ENCODE peak calls at places on chromosomes 3 and 15, in four cellular contexts. Y is HCT116, E is K562, W is HepG2. C is an unnamed sample.

GRCh38 chr3:192090586-192090985 is 629.6 kb downstream of the PYDC2 start:
- DNase-seq in Y (peak), E (no peak), W (peak), C (no peak)

GRCh38 chr3:133136114-133137041 is 98.2 kb downstream of the TMEM108 start:
- DNase-seq in Y (no peak), W (no peak), E (no peak), C (no peak)

GRCh38 chr3:153171918-153172317 is 9.9 kb downstream of the RAP2B start:
- DNase-seq in E (no peak), Y (no peak), W (no peak), C (no peak)

GRCh38 chr3:180324791-180325190 is 277.2 kb upstream of the TTC14 start:
- DNase-seq in Y (no peak), W (no peak), E (no peak), C (no peak)

GRCh38 chr3:157086775-157087174 is 73.2 kb downstream of the CCNL1 start:
- DNase-seq in Y (no peak), W (no peak), E (no peak), C (no peak)

GRCh38 chr3:196127308-196128040 is 45.6 kb upstream of the TFRC start:
- DNase-seq in E (peak), W (no peak), Y (no peak), C (no peak)

GRCh38 chr3:126199256-126199655 is 18.9 kb upstream of the ALDH1L1 start:
- DNase-seq in E (no peak), Y (no peak), W (no peak), C (no peak)

GRCh38 chr15:101635944-101636727 is 16.0 kb downstream of the TM2D3 start:
- DNase-seq in W (no peak), E (no peak), Y (no peak), C (no peak)

GRCh38 chr3:171791695-171792082 is 18.6 kb downstream of the PLD1 start:
- DNase-seq in Y (no peak), E (no peak), W (peak), C (no peak)

GRCh38 chr3:143119009-143119914 is at the start of gene CHST2:
- DNase-seq in W (no peak), Y (no peak), E (peak), C (no peak)

GRCh38 chr3:127354761-127355160 is 66.9 kb upstream of the PRR20G start:
- DNase-seq in E (no peak), W (no peak), Y (no peak), C (no peak)

GRCh38 chr15:29805708-29806104 is 16.6 kb downstream of the TJP1 start:
- DNase-seq in E (no peak), W (no peak), Y (no peak), C (no peak)

GRCh38 chr15:101394056-101394630 is 95.4 kb downstream of the PCSK6 start:
- DNase-seq in E (no peak), W (no peak), Y (no peak), C (no peak)

GRCh38 chr3:159273608-159274007 is 471.8 kb downstream of the MFSD1 start:
- DNase-seq in E (peak), W (peak), Y (no peak), C (no peak)

GRCh38 chr3:55782806-55783205 is 295.7 kb upstream of the WNT5A start:
- DNase-seq in Y (no peak), E (no peak), W (no peak), C (no peak)

GRCh38 chr15:60208708-60209107 is 189.1 kb downstream of the ANXA2 start:
- DNase-seq in Y (no peak), W (no peak), E (no peak), C (no peak)

GRCh38 chr15:93044301-93045190 is 44.5 kb downstream of the RGMA start:
- DNase-seq in E (no peak), Y (no peak), W (no peak), C (no peak)

GRCh38 chr15:92846716-92847115 is 53.4 kb upstream of the CHD2 start:
- DNase-seq in W (no peak), Y (no peak), E (no peak), C (no peak)

GRCh38 chr15:101139986-101140696 is 111.7 kb downstream of the CHSY1 start:
- DNase-seq in E (no peak), W (no peak), Y (no peak), C (no peak)

GRCh38 chr3:100516843-100517242 is 24.4 kb downstream of the TMEM45A start:
- DNase-seq in W (no peak), Y (no peak), E (no peak), C (no peak)

GRCh38 chr3:194715022-194715800 is 29.5 kb downstream of the FAM43A start:
- DNase-seq in Y (no peak), E (no peak), W (no peak), C (no peak)

GRCh38 chr3:8741581-8742355 is 8.2 kb downstream of the CAV3 start:
- DNase-seq in E (peak), W (peak), Y (peak), C (peak)

GRCh38 chr15:59528965-59529402 is 82.6 kb upstream of the GCNT3 start:
- DNase-seq in W (peak), E (peak), Y (peak), C (peak)

GRCh38 chr15:88834211-88834812 is 31.1 kb downstream of the ACAN start:
- DNase-seq in Y (peak), E (peak), W (no peak), C (no peak)

GRCh38 chr3:12351145-12351544 is 62.3 kb downstream of the PPARG start:
- DNase-seq in W (no peak), E (no peak), Y (no peak), C (no peak)

GRCh38 chr3:122092460-122093165 is 37.5 kb downstream of the CD86 start:
- DNase-seq in E (peak), Y (peak), W (no peak), C (no peak)

GRCh38 chr15:47194718-47195117 is 522.6 kb upstream of the SEMA6D start:
- DNase-seq in E (no peak), Y (no peak), W (peak), C (peak)

GRCh38 chr3:145116769-145117168 is 1044.2 kb downstream of the PLOD2 start:
- DNase-seq in Y (no peak), W (no peak), E (no peak), C (no peak)

GRCh38 chr15:84659904-84660781 is 2.1 kb upstream of the NMB start:
- DNase-seq in E (no peak), W (no peak), Y (no peak), C (no peak)

GRCh38 chr15:51726302-51727073 is 11.0 kb downstream of the LYSMD2 start:
- DNase-seq in E (peak), Y (peak), W (peak), C (no peak)

GRCh38 chr3:102200126-102200525 is 234.7 kb upstream of the ZPLD1 start:
- DNase-seq in Y (no peak), E (no peak), W (no peak), C (no peak)

GRCh38 chr3:158791259-158791920 is 10.5 kb upstream of the MFSD1 start:
- DNase-seq in E (peak), Y (peak), W (peak), C (no peak)

GRCh38 chr3:48086736-48087470 is 70.7 kb upstream of the MAP4 start:
- DNase-seq in Y (no peak), W (peak), E (peak), C (peak)

GRCh38 chr3:197454014-197454413 is 101.8 kb downstream of the BDH1 start:
- DNase-seq in Y (peak), E (no peak), W (peak), C (no peak)

GRCh38 chr3:100891033-100891432 is 102.2 kb downstream of the ABI3BP start:
- DNase-seq in Y (no peak), E (no peak), W (no peak), C (no peak)

GRCh38 chr15:85667491-85668424 is 127.0 kb downstream of the KLHL25 start:
- DNase-seq in W (peak), E (no peak), Y (peak), C (no peak)

GRCh38 chr3:177893321-177893720 is 642.9 kb upstream of the KCNMB2 start:
- DNase-seq in W (no peak), Y (peak), E (no peak), C (no peak)

GRCh38 chr3:149042766-149043386 is 43.5 kb downstream of the HLTF start:
- DNase-seq in E (no peak), Y (no peak), W (no peak), C (no peak)

DNA sequence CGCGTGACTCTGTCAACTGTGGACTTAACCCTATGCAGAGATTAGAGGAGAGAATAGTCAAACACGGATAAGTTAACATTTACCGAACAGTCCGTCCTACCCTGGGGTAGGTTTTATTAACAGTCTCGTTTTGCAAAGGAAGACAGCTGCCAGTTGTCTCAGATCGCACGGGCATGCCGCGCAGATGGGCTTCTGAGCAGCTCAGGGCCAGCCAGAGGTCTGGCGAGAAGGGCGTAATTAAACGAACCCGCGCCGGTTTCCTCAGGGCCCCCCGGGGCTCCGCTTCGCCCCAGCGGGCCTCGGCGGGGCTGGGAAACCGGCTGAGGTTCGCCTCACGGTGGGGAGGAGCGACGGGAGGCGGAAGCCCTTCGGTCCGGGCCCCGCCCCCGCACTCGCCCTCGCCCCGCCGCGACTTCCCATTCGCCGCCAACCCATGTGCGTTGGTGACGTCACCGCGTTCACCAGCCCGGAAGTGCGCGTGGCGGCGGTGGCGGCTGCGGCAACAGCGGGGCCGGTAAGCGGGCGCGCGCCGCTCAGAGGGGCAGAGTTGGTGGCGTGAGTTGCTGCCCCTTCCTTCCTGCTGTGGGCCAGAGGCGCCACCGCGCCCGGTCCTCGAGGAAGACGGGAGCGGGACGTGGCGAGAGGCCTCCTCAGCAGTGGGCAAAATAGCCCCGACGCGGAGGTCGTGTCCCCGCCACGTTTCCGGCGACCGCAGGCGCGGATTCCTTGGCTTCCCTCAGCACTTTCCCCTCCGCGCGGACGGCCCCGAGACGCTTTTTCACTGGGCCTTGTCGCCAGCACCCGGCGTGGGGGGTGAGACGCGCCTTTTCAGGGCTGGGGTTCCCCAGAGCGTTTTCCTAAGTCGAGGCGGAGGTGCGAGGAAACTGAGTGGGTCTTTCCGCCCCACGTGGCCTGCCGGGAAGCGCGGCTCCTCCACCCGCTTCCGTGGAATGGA is at the start of gene TRNT1:
- DNase-seq in E (peak), Y (peak), W (peak), C (peak)
- TF ChIP-seq POLR2AphosphoS5 in E (peak), Y (peak), W (peak), C (peak)

DNA sequence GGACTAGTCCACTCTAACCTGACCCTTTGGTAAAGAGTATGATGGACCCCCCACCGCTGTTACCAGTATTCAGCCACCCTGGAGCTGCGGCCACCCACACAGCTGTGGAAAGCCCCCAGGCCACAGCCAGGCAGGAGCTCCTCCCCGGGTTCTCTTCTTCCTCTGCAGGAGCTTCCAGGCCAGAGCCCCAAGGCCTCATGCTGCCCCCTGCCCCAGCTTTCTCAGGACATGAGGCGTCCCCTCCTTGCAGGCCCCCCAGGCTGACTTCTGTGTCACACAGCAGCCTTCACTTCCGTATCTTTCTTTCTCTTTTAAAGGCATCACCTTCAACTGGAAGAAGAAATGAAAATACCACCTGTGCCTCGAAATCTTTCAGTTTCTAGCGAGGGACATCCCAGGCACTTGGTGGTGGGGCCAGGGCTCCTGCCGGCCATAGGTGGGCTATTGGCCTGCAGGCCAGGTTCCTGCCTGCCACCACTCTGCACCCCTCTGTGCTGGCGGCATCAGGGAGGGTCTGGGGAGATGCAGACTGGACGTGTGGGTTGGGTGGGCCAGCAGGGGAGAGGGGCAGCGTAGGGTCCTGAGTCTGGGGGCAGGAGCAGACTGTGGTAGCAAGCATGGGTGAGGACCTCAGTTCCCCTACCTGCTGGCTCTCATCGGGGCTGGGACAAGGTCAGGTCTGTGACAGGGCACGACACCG is 19.9 kb downstream of the KLF13 start:
- DNase-seq in W (no peak), Y (no peak), E (no peak), C (no peak)
- TF ChIP-seq TCF7L2 in W (no peak), Y (no peak), E (no peak), C (no peak)

DNA sequence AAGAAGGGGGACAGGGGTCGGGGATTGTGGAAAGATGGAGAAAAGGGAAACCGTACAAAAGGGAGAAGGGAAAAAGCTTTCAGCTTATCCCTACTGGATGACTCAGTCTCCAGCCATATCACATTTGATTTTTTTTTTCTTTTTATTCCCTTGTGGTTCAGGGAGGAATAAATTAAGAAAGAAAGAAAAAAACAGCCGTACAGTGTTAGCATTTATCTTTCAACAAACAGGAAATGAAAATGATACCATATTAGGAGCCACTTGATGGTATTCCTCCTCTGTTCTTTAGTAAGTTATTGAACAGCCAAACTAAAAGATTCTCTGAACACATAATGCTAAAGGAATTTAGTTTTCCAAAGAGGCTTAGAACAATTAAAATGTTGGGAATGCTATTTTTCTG is 594.4 kb downstream of the FOXP1 start:
- DNase-seq in Y (no peak), E (no peak), W (no peak), C (no peak)
- TF ChIP-seq POLR2AphosphoS5 in Y (no peak), E (no peak), W (no peak), C (no peak)

GRCh38 chr15:80494311-80494710 is 90.1 kb downstream of the ARNT2 start:
- DNase-seq in W (peak), E (no peak), Y (no peak), C (no peak)
- TF ChIP-seq TCF7L2 in W (no peak), E (no peak), Y (no peak), C (no peak)

DNA sequence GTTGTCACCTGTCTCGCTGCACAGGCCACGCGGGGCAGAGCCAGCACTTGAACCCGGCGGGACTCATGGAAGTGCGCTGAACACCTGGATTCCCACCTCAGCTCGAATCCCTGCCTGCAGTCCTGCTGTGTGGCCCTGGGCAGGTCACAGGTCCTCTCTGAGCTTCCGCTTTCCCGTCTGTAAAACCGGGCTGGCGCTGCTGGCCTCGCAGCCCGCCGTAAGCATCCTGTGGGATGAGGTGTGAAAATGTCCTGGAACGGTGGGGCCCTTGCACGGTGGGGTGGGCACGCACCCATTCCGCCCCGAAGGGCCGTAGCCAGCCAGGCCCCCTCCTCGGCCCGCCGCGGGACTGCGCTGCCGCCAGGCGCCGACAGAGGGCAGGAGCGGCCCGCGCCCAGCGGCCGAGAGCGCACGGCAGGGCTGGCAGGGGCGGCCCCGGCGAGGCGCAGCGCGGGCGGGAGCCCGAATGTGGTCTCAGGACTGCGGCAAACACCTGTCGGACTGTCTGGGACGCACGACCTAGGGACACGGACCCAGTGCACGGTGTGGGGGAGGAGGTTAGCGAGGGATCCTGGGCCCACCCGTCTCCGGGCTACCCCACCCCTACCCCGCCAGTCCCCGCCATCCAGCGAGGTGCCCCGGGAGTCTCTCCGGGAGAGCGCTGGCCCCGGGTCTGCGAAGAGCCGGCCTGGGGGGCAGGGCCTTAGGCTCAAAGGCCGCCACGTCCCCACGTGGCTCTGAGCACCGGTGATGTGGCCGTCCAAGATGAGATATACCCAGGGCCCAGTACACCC is 40.4 kb downstream of the DNAJB8 start:
- DNase-seq in W (peak), Y (no peak), E (peak), C (no peak)
- TF ChIP-seq POLR2AphosphoS5 in W (no peak), Y (peak), E (no peak), C (no peak)

GRCh38 chr15:98904466-98905048 is 103.0 kb downstream of the PGPEP1L start:
- DNase-seq in E (peak), W (peak), Y (peak), C (no peak)
- TF ChIP-seq TCF7L2 in E (no peak), W (no peak), Y (no peak), C (no peak)

C was measured in Panc1.